ENCODE peak calls at places on chromosomes 3 and 15, in ten cellular contexts. R, T, X, E, G, D, Y, Q, S and L are unnamed samples.

GRCh38 chr3:149471991-149472390 is 2.5 kb upstream of the TM4SF4 start:
- DNase-seq in R (no peak), T (no peak), X (no peak), E (no peak), G (no peak), D (no peak), Y (no peak), Q (no peak), S (no peak), L (no peak)

GRCh38 chr3:72320096-72320910 is 527.9 kb downstream of the SHQ1 start:
- DNase-seq in R (no peak), T (no peak), X (no peak), E (no peak), G (no peak), D (no peak), Y (no peak), Q (no peak), S (no peak), L (no peak)

GRCh38 chr3:157428957-157429356 is 7.7 kb upstream of the PTX3 start:
- DNase-seq in R (no peak), T (no peak), X (no peak), E (no peak), G (no peak), D (no peak), Y (no peak), Q (no peak), S (no peak), L (no peak)

GRCh38 chr3:195729476-195729875 is 8.7 kb downstream of the MUC20 start:
- DNase-seq in R (no peak), T (no peak), X (no peak), E (peak; percentile 44), G (no peak), D (no peak), Y (no peak), Q (no peak), S (no peak), L (no peak)

GRCh38 chr3:181326637-181327223 is 337.2 kb upstream of the DNAJC19 start:
- DNase-seq in R (no peak), T (no peak), X (no peak), E (no peak), G (no peak), D (no peak), Y (peak; percentile 10), Q (peak; percentile 36), S (peak; percentile 69), L (peak; percentile 42)

GRCh38 chr3:136787226-136787793 is 31.6 kb upstream of the SLC35G2 start:
- DNase-seq in R (no peak), T (no peak), X (no peak), E (no peak), G (no peak), D (no peak), Y (no peak), Q (no peak), S (no peak), L (no peak)

GRCh38 chr3:33360136-33360825 is 79.9 kb downstream of the UBP1 start:
- DNase-seq in R (no peak), T (no peak), X (no peak), E (no peak), G (no peak), D (no peak), Y (no peak), Q (no peak), S (no peak), L (no peak)

GRCh38 chr15:91866971-91867372 is 13.5 kb downstream of the SLCO3A1 start:
- DNase-seq in R (no peak), T (no peak), X (no peak), E (peak; percentile 82), G (no peak), D (peak; percentile 87), Y (no peak), Q (no peak), S (no peak), L (no peak)

GRCh38 chr15:69623521-69624513 is 171.2 kb downstream of the RPLP1 start:
- DNase-seq in R (no peak), T (no peak), X (no peak), E (no peak), G (no peak), D (no peak), Y (no peak), Q (no peak), S (no peak), L (no peak)